ENCODE peak calls at places on chromosomes 5 and 9, in seven cellular contexts. One of them, this sample, is unnamed.

GRCh38 chr5:138336952-138337684 is 948 bp upstream of the FAM53C start:
- DNase-seq in HEK293T: peak; percentile 74
- DNase-seq in HT1080: no peak
- DNase-seq in effector memory CD8-positive, alpha-beta T cell: no peak
- DNase-seq in brain microvascular endothelial cell: peak; percentile 75
- DNase-seq in activated T-cell treated with anti-CD3 and anti-CD28 coated beads, Interleukin-2, amount 50 U/mL, for 24 hours: no peak
- DNase-seq in osteocyte: peak; percentile 93
- DNase-seq in this sample: peak; percentile 76

GRCh38 chr5:2298746-2299145 is 416.0 kb upstream of the IRX4 start:
- DNase-seq in HT1080: no peak
- DNase-seq in effector memory CD8-positive, alpha-beta T cell: no peak
- DNase-seq in brain microvascular endothelial cell: no peak
- DNase-seq in osteocyte: no peak
- DNase-seq in HEK293T: no peak
- DNase-seq in activated T-cell treated with anti-CD3 and anti-CD28 coated beads, Interleukin-2, amount 50 U/mL, for 24 hours: no peak
- DNase-seq in this sample: no peak

GRCh38 chr9:76316069-76316468 is 78.2 kb downstream of the RFK start:
- DNase-seq in activated T-cell treated with anti-CD3 and anti-CD28 coated beads, Interleukin-2, amount 50 U/mL, for 24 hours: no peak
- DNase-seq in HT1080: no peak
- DNase-seq in effector memory CD8-positive, alpha-beta T cell: no peak
- DNase-seq in osteocyte: no peak
- DNase-seq in brain microvascular endothelial cell: no peak
- DNase-seq in HEK293T: no peak
- DNase-seq in this sample: no peak

GRCh38 chr9:89779816-89780215 is 175.0 kb downstream of the GADD45G start:
- DNase-seq in HEK293T: no peak
- DNase-seq in HT1080: no peak
- DNase-seq in effector memory CD8-positive, alpha-beta T cell: no peak
- DNase-seq in activated T-cell treated with anti-CD3 and anti-CD28 coated beads, Interleukin-2, amount 50 U/mL, for 24 hours: no peak
- DNase-seq in osteocyte: no peak
- DNase-seq in brain microvascular endothelial cell: no peak
- DNase-seq in this sample: no peak

GRCh38 chr5:108567429-108567828 is 180.3 kb upstream of the FER start:
- DNase-seq in activated T-cell treated with anti-CD3 and anti-CD28 coated beads, Interleukin-2, amount 50 U/mL, for 24 hours: no peak
- DNase-seq in effector memory CD8-positive, alpha-beta T cell: no peak
- DNase-seq in HT1080: no peak
- DNase-seq in osteocyte: no peak
- DNase-seq in HEK293T: no peak
- DNase-seq in brain microvascular endothelial cell: no peak
- DNase-seq in this sample: no peak

GRCh38 chr9:127690735-127691134 is 16.1 kb upstream of the CFAP157 start:
- DNase-seq in osteocyte: no peak
- DNase-seq in activated T-cell treated with anti-CD3 and anti-CD28 coated beads, Interleukin-2, amount 50 U/mL, for 24 hours: no peak
- DNase-seq in HEK293T: no peak
- DNase-seq in effector memory CD8-positive, alpha-beta T cell: no peak
- DNase-seq in HT1080: no peak
- DNase-seq in brain microvascular endothelial cell: no peak
- DNase-seq in this sample: no peak

GRCh38 chr9:89878687-89879086 is 273.9 kb downstream of the GADD45G start:
- DNase-seq in effector memory CD8-positive, alpha-beta T cell: no peak
- DNase-seq in HEK293T: no peak
- DNase-seq in osteocyte: peak; percentile 76
- DNase-seq in activated T-cell treated with anti-CD3 and anti-CD28 coated beads, Interleukin-2, amount 50 U/mL, for 24 hours: peak; percentile 25
- DNase-seq in brain microvascular endothelial cell: peak; percentile 12
- DNase-seq in HT1080: no peak
- DNase-seq in this sample: no peak

GRCh38 chr5:137836997-137837396 is 30.7 kb upstream of the MYOT start:
- DNase-seq in osteocyte: no peak
- DNase-seq in HEK293T: no peak
- DNase-seq in brain microvascular endothelial cell: peak; percentile 57
- DNase-seq in HT1080: no peak
- DNase-seq in effector memory CD8-positive, alpha-beta T cell: no peak
- DNase-seq in activated T-cell treated with anti-CD3 and anti-CD28 coated beads, Interleukin-2, amount 50 U/mL, for 24 hours: no peak
- DNase-seq in this sample: no peak

GRCh38 chr9:121699271-121700164 is 48.1 kb downstream of the DAB2IP start:
- DNase-seq in osteocyte: no peak
- DNase-seq in HT1080: peak; percentile 58
- DNase-seq in effector memory CD8-positive, alpha-beta T cell: peak; percentile 71
- DNase-seq in activated T-cell treated with anti-CD3 and anti-CD28 coated beads, Interleukin-2, amount 50 U/mL, for 24 hours: peak; percentile 62
- DNase-seq in brain microvascular endothelial cell: no peak
- DNase-seq in HEK293T: no peak
- DNase-seq in this sample: no peak

GRCh38 chr5:32029291-32029690 is 144.8 kb downstream of the GOLPH3 start:
- DNase-seq in activated T-cell treated with anti-CD3 and anti-CD28 coated beads, Interleukin-2, amount 50 U/mL, for 24 hours: no peak
- DNase-seq in osteocyte: no peak
- DNase-seq in effector memory CD8-positive, alpha-beta T cell: no peak
- DNase-seq in HEK293T: no peak
- DNase-seq in HT1080: peak; percentile 87
- DNase-seq in brain microvascular endothelial cell: no peak
- DNase-seq in this sample: no peak

GRCh38 chr9:86281577-86282076 is 711 bp downstream of the ISCA1 start:
- DNase-seq in HT1080: no peak
- DNase-seq in activated T-cell treated with anti-CD3 and anti-CD28 coated beads, Interleukin-2, amount 50 U/mL, for 24 hours: peak; percentile 84
- DNase-seq in brain microvascular endothelial cell: no peak
- DNase-seq in osteocyte: no peak
- DNase-seq in effector memory CD8-positive, alpha-beta T cell: no peak
- DNase-seq in HEK293T: no peak
- DNase-seq in this sample: peak; percentile 63

GRCh38 chr5:62596691-62597090 is 18.1 kb downstream of the LRRC70 start:
- DNase-seq in HEK293T: no peak
- DNase-seq in effector memory CD8-positive, alpha-beta T cell: no peak
- DNase-seq in activated T-cell treated with anti-CD3 and anti-CD28 coated beads, Interleukin-2, amount 50 U/mL, for 24 hours: no peak
- DNase-seq in brain microvascular endothelial cell: no peak
- DNase-seq in HT1080: no peak
- DNase-seq in osteocyte: no peak
- DNase-seq in this sample: peak; percentile 41